ENCODE peak calls at places on chromosome 7, in nine cellular contexts. A, S, V, K, Y, M, F, L and U are unnamed samples.

GRCh38 chr7:1103789-1104513 is 16.0 kb downstream of the GPER1 start:
- DNase-seq in A (no peak), S (no peak), V (no peak), K (no peak), Y (peak; percentile 64), M (no peak), F (no peak), L (no peak), U (no peak)

GRCh38 chr7:137296551-137296950 is 47.0 kb downstream of the PTN start:
- DNase-seq in A (no peak), S (no peak), V (no peak), K (no peak), Y (no peak), M (no peak), F (no peak), L (no peak), U (no peak)

GRCh38 chr7:46035166-46035565 is 114.1 kb upstream of the IGFBP3 start:
- DNase-seq in A (no peak), S (no peak), V (no peak), K (no peak), Y (no peak), M (no peak), F (no peak), L (no peak), U (no peak)

GRCh38 chr7:4631664-4632171 is 50.4 kb upstream of the FOXK1 start:
- DNase-seq in A (peak; percentile 84), S (no peak), V (no peak), K (peak; percentile 46), Y (peak; percentile 92), M (peak; percentile 76), F (peak; percentile 66), L (peak; percentile 82), U (no peak)

GRCh38 chr7:113015038-113015645 is 71.5 kb downstream of the GPR85 start:
- DNase-seq in A (no peak), S (peak; percentile 6), V (no peak), K (no peak), Y (no peak), M (no peak), F (no peak), L (no peak), U (no peak)

GRCh38 chr7:80189638-80190037 is 55.0 kb downstream of the GNAI1 start:
- DNase-seq in A (no peak), S (no peak), V (no peak), K (no peak), Y (no peak), M (no peak), F (no peak), L (no peak), U (no peak)

GRCh38 chr7:96040250-96040772 is 268.0 kb downstream of the DYNC1I1 start:
- DNase-seq in A (no peak), S (no peak), V (no peak), K (no peak), Y (no peak), M (no peak), F (no peak), L (no peak), U (no peak)

GRCh38 chr7:55657654-55658053 is 85.4 kb upstream of the VOPP1 start:
- DNase-seq in A (no peak), S (no peak), V (no peak), K (no peak), Y (no peak), M (no peak), F (no peak), L (no peak), U (no peak)

GRCh38 chr7:27147211-27148030 is at the start of gene HOXA6:
- DNase-seq in A (peak; percentile 77), S (no peak), V (no peak), K (no peak), Y (peak; percentile 95), M (no peak), F (peak; percentile 71), L (peak; percentile 68), U (no peak)

DNA sequence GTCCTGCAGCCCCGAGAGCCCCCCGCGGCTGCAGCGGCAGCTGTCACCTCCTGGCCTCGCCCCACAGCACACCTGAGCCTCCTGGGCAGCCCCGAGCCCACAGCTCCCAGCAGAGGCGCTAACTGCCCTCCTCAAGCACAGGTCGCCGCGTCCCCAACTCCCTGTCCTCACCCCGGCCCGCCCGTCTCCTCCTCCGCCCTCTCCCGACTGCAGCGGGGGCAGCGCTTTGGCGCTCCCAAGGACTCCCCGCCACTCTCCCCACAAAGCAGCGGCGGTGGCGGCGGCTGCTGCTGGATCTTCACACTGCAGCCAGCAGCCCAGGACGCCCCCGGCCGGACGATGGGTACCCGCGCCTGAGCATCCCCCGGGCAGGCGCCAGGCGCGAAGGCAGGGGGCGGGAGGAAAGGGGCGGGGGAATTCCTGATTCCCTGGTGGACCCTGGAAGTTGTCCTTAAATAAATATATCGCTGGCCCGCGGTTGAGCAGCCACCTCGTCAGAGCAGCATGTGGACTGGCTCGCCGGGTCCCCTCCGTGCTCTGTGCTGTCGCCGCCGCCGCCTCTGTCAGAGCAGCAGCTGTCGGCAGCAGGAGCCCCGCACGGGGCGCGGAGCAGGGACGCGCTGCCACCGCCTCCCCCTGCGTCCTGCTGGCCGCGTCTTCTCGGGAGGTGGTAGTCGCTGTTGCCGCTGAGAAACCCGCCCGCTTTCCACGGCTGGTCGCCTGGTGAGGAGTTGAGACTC is at the start of gene ZNF804B:
- DNase-seq in A (peak; percentile 4), S (no peak), V (no peak), K (no peak), Y (peak; percentile 70), M (peak; percentile 15), F (peak; percentile 69), L (no peak), U (no peak)
- H3K4me3 ChIP-seq in A (peak within 1 kb of the TSS; percentile 24), S (no peak within 1 kb of the TSS), V (peak within 1 kb of the TSS; percentile 35), K (peak within 1 kb of the TSS; percentile 45), Y (peak within 1 kb of the TSS; percentile 25), M (peak within 1 kb of the TSS; percentile 63), F (peak within 1 kb of the TSS; percentile 28), L (peak within 1 kb of the TSS; percentile 33), U (no peak within 1 kb of the TSS)

GRCh38 chr7:44982970-44983369 is 4.2 kb upstream of the MYO1G start:
- DNase-seq in A (no peak), S (no peak), V (no peak), K (no peak), Y (peak; percentile 2), M (no peak), F (no peak), L (no peak), U (no peak)
- H3K4me1 ChIP-seq in A (peaks cover 4% of the 10 kb centered on the region), S (peaks cover 84% of the 10 kb centered on the region), V (peaks cover 58% of the 10 kb centered on the region), K (peaks cover 29% of the 10 kb centered on the region), Y (peaks cover 7% of the 10 kb centered on the region), M (peaks cover 32% of the 10 kb centered on the region), F (peaks cover 35% of the 10 kb centered on the region), L (peaks cover 73% of the 10 kb centered on the region), U (peaks cover 78% of the 10 kb centered on the region)

GRCh38 chr7:92058040-92058439 is 76.2 kb downstream of the CYP51A1 start:
- DNase-seq in A (no peak), S (peak; percentile 15), V (no peak), K (no peak), Y (no peak), M (no peak), F (no peak), L (no peak), U (peak; percentile 24)
- H3K4me3 ChIP-seq in A (no peak overlapping the region), S (no peak overlapping the region), V (no peak overlapping the region), K (no peak overlapping the region), Y (peak overlapping the region; percentile 40), M (peak overlapping the region; percentile 30), F (no peak overlapping the region), L (no peak overlapping the region), U (no peak overlapping the region)

GRCh38 chr7:128455556-128456254 is at the start of gene HILPDA:
- DNase-seq in A (peak; percentile 88), S (peak; percentile 95), V (no peak), K (peak; percentile 99), Y (peak; percentile 98), M (peak; percentile 95), F (peak; percentile 92), L (peak; percentile 85), U (peak; percentile 93)

GRCh38 chr7:128459394-128459878 is 3.8 kb downstream of the HILPDA start:
- DNase-seq in A (peak; percentile 56), S (peak; percentile 77), V (no peak), K (peak; percentile 85), Y (no peak), M (peak; percentile 39), F (peak; percentile 77), L (peak; percentile 60), U (peak; percentile 77)

GRCh38 chr7:128462427-128462826 is 6.7 kb downstream of the HILPDA start:
- DNase-seq in A (no peak), S (no peak), V (no peak), K (no peak), Y (no peak), M (no peak), F (no peak), L (no peak), U (no peak)

GRCh38 chr7:128454808-128455555 is 696 bp upstream of the HILPDA start:
- DNase-seq in A (no peak), S (peak; percentile 21), V (no peak), K (no peak), Y (no peak), M (no peak), F (no peak), L (no peak), U (no peak)

GRCh38 chr7:128458956-128459355 is 3.3 kb downstream of the HILPDA start:
- DNase-seq in A (no peak), S (no peak), V (no peak), K (no peak), Y (no peak), M (no peak), F (no peak), L (no peak), U (no peak)
- H3K4me1 ChIP-seq in A (peaks cover 23% of the 10 kb centered on the region), S (peaks cover 33% of the 10 kb centered on the region), V (peaks cover 42% of the 10 kb centered on the region), K (peaks cover 26% of the 10 kb centered on the region), Y (peaks cover 12% of the 10 kb centered on the region), M (peaks cover 58% of the 10 kb centered on the region), F (peaks cover 52% of the 10 kb centered on the region), L (peaks cover 64% of the 10 kb centered on the region), U (peaks cover 25% of the 10 kb centered on the region)

GRCh38 chr7:38368191-38368605 is 94.8 kb upstream of the TARP start:
- DNase-seq in A (peak; percentile 17), S (peak; percentile 74), V (no peak), K (peak; percentile 31), Y (peak; percentile 75), M (peak; percentile 45), F (peak; percentile 68), L (peak; percentile 26), U (peak; percentile 75)
- H3K4me3 ChIP-seq in A (no peak overlapping the region), S (no peak overlapping the region), V (no peak overlapping the region), K (no peak overlapping the region), Y (no peak overlapping the region), M (no peak overlapping the region), F (no peak overlapping the region), L (no peak overlapping the region), U (no peak overlapping the region)